ENCODE peak calls at places on chromosomes 4 and X, in five cellular contexts. L, F, R, Y and X are unnamed samples.

GRCh38 chrX:110847334-110847733 is 51.7 kb upstream of the CHRDL1 start:
- DNase-seq in F (no peak), R (no peak), Y (peak), L (no peak), X (peak)

GRCh38 chr4:153154010-153154975 is 50.0 kb upstream of the TRIM2 start:
- DNase-seq in R (peak), F (peak), Y (peak), L (no peak), X (peak)

GRCh38 chr4:7206856-7207567 is 14.7 kb downstream of the SORCS2 start:
- DNase-seq in F (peak), Y (peak), L (no peak), R (peak), X (no peak)

GRCh38 chr4:110193822-110194761 is 4.3 kb downstream of the ELOVL6 start:
- DNase-seq in R (peak), Y (peak), F (peak), L (peak), X (peak)

GRCh38 chrX:133609151-133609550 is 193.9 kb upstream of the GPC4 start:
- DNase-seq in Y (no peak), L (no peak), R (no peak), F (no peak), X (no peak)

GRCh38 chr4:38152721-38153412 is 192.7 kb downstream of the PTTG2 start:
- DNase-seq in F (no peak), L (no peak), R (no peak), Y (no peak), X (no peak)

GRCh38 chr4:101126044-101126443 is 221.3 kb downstream of the PPP3CA start:
- DNase-seq in L (no peak), F (no peak), Y (no peak), R (no peak), X (no peak)

GRCh38 chr4:7803992-7804758 is 135.5 kb downstream of the AFAP1 start:
- DNase-seq in F (peak), R (peak), L (peak), Y (peak), X (peak)

GRCh38 chr4:108982786-108983185 is 219.9 kb upstream of the ETNPPL start:
- DNase-seq in R (no peak), L (no peak), F (no peak), Y (no peak), X (no peak)

GRCh38 chr4:41927761-41928499 is 7.3 kb upstream of the TMEM33 start:
- DNase-seq in L (no peak), Y (no peak), R (no peak), F (no peak), X (no peak)

GRCh38 chr4:89294583-89295244 is 12.9 kb downstream of the GPRIN3 start:
- DNase-seq in L (no peak), R (no peak), Y (no peak), F (no peak), X (no peak)

GRCh38 chrX:118974088-118974907 is at the start of gene LONRF3:
- DNase-seq in F (peak), Y (peak), R (peak), L (peak), X (peak)

GRCh38 chr4:182917182-182918043 is at the start of gene DCTD:
- DNase-seq in Y (peak), F (peak), L (peak), R (peak), X (peak)

GRCh38 chrX:53714580-53715335 is 28.2 kb upstream of the HUWE1 start:
- DNase-seq in F (peak), L (no peak), R (peak), Y (no peak), X (no peak)

GRCh38 chr4:96004341-96004740 is 164.4 kb downstream of the PDHA2 start:
- DNase-seq in L (no peak), Y (no peak), R (no peak), F (no peak), X (no peak)

GRCh38 chrX:68829594-68830485 is 1.0 kb downstream of the EFNB1 start:
- DNase-seq in F (peak), L (no peak), R (no peak), Y (peak), X (peak)

GRCh38 chr4:153142700-153143438 is 61.4 kb upstream of the TRIM2 start:
- DNase-seq in L (no peak), Y (peak), F (peak), R (peak), X (peak)

GRCh38 chr4:2651546-2651945 is 104.6 kb downstream of the TNIP2 start:
- DNase-seq in F (no peak), R (no peak), L (no peak), Y (no peak), X (no peak)

GRCh38 chrX:133307637-133308485 is 89.7 kb upstream of the TFDP3 start:
- DNase-seq in R (peak), Y (no peak), F (no peak), L (no peak), X (no peak)

GRCh38 chrX:13376857-13377441 is 57.1 kb upstream of the ATXN3L start:
- DNase-seq in L (no peak), F (peak), Y (no peak), R (no peak), X (no peak)
- TF ChIP-seq POLR2A in L (no peak), F (no peak), Y (no peak), R (no peak), X (no peak)

DNA sequence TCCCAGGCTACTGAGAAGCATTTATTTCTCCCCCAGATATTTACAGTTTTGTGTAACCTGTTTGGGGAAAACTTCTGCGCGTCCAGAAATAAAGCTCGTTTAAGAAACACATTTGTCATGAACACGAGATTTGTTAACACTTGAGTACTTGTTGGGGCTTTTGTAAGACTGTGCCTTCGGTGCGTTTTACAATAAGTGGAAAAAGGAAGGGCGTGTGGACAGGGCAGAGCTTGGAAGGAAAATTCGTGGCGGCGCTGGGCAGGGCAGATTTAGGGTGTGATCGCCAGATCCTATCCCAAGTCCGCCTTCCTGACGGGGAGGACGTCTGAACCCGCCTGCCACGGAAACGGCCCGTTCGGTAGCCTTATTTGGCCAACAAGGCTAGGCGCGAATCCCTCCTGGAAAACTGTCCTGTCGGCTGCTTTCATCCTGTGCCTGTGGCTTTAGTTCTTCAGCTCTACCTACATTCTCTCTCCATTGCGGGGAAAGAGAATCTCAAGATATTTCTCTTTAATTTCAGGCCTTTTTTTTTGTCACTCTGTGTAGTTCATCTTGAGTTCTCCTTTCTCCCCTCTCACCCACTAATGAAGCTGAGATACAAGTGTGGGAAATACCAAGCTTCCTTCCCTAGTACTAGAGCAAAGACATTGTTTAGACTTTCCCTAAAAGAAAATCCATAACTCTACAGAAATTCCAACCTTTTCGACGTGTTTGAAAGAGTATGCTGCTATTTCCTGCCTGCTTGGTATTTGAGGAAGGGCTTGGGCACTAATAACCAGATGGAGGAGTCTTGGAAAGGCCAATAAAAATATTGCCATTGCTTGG is 946 bp downstream of the PDLIM5 start:
- DNase-seq in Y (peak), F (peak), R (peak), L (peak), X (peak)
- TF ChIP-seq POLR2A in Y (no peak), F (peak), R (peak), L (no peak), X (peak)

GRCh38 chr4:148443550-148444295 is 1.5 kb upstream of the NR3C2 start:
- DNase-seq in Y (no peak), F (no peak), R (peak), L (peak), X (peak)

GRCh38 chr4:148442830-148443549 is 776 bp upstream of the NR3C2 start:
- DNase-seq in F (no peak), R (peak), Y (no peak), L (peak), X (no peak)

GRCh38 chr4:148445903-148446261 is 3.7 kb upstream of the NR3C2 start:
- DNase-seq in Y (no peak), L (no peak), R (no peak), F (no peak), X (no peak)

GRCh38 chr4:148444296-148445070 is 2.3 kb upstream of the NR3C2 start:
- DNase-seq in F (peak), Y (no peak), R (peak), L (peak), X (no peak)

GRCh38 chr4:148445071-148445902 is 3.1 kb upstream of the NR3C2 start:
- DNase-seq in R (peak), F (peak), Y (no peak), L (peak), X (peak)
- TF ChIP-seq POLR2A in R (no peak), F (no peak), Y (no peak), L (no peak), X (no peak)

GRCh38 chrX:49040376-49040955 is 2.7 kb downstream of the TFE3 start:
- DNase-seq in Y (peak), L (no peak), R (no peak), F (no peak), X (no peak)

GRCh38 chrX:49043987-49044281 is 777 bp upstream of the TFE3 start:
- DNase-seq in L (no peak), F (no peak), Y (no peak), R (no peak), X (no peak)

GRCh38 chrX:49039598-49040375 is 3.4 kb downstream of the TFE3 start:
- DNase-seq in F (peak), R (peak), Y (peak), L (peak), X (peak)

GRCh38 chrX:49043220-49043986 is at the start of gene TFE3:
- DNase-seq in L (peak), Y (peak), F (peak), R (peak), X (peak)

DNA sequence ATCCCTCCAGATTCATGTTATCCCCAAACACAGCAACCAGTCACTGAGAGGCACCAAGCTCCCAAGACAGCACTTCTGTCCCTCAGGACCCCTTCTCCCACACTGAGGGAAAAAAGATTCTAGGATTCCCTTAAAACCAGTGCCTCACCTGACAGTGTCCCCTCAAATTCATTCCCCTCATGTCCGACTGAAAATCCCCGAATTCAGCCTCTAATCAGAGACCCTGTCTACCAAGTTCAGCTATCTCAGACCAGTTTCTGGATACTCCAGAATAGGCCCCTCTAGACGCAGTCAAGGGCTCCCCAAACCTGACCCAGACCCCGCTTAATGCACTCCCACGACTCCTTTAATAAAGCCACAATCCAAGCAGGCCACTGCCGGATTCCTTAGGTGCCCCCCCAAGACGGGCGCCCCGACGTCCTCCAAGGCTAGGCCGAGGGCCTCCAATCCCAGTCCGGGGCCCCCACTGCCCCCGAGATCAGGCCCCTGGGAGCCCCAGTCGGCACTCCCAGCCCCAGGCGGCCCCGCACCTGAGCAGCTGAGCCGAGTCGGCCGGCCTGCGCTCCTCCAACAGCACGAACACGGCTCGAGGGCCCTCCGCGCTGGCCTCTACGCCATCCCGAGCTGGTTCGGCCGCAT is 457 bp downstream of the TFE3 start:
- DNase-seq in F (no peak), R (no peak), L (no peak), Y (no peak), X (no peak)
- TF ChIP-seq POLR2A in F (no peak), R (no peak), L (no peak), Y (no peak), X (no peak)

GRCh38 chrX:71533850-71534515 is 1.1 kb downstream of the OGT start:
- DNase-seq in L (peak), R (peak), F (peak), Y (peak), X (peak)

GRCh38 chrX:71534773-71535544 is 2.1 kb downstream of the OGT start:
- DNase-seq in L (no peak), R (no peak), Y (no peak), F (no peak), X (no peak)

GRCh38 chrX:71532753-71533425 is at the start of gene OGT:
- DNase-seq in R (peak), L (peak), Y (peak), F (peak), X (peak)

GRCh38 chrX:71533514-71533849 is 578 bp downstream of the OGT start:
- DNase-seq in F (no peak), L (no peak), R (no peak), Y (no peak), X (no peak)

DNA sequence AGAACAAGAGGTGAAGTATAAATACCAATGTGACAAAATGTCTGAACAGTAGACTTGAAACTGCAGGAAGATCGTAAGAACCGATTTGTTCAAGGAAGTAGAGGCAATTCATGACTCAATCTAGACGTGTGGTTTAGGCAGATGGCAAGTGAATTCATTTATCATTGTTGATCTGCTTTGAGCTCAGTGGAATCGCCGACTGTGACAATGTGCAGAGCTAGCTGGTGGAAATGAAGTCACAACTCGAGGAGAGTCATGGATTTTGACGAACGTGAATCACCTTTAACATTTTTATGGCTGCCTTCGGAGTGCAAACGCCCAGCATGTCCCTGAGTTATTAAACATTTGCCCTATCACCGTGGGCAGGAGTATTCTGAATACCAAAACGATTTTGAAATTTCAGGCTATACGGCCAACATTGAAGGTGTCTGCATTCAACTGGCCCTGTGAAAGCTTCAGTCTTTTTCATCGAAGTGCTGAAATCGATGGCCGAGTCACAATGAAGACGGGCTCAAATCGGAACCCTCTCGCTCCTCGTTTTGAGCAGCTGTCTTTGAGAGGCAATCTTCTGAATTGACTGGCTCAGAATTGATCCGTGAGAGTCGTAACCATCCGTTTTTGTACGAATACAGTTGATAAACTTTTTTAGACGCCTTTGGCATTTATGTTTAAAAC is 689 bp upstream of the OGT start:
- DNase-seq in Y (peak), F (no peak), R (peak), L (no peak), X (peak)
- TF ChIP-seq POLR2A in Y (no peak), F (no peak), R (no peak), L (no peak), X (no peak)

DNA sequence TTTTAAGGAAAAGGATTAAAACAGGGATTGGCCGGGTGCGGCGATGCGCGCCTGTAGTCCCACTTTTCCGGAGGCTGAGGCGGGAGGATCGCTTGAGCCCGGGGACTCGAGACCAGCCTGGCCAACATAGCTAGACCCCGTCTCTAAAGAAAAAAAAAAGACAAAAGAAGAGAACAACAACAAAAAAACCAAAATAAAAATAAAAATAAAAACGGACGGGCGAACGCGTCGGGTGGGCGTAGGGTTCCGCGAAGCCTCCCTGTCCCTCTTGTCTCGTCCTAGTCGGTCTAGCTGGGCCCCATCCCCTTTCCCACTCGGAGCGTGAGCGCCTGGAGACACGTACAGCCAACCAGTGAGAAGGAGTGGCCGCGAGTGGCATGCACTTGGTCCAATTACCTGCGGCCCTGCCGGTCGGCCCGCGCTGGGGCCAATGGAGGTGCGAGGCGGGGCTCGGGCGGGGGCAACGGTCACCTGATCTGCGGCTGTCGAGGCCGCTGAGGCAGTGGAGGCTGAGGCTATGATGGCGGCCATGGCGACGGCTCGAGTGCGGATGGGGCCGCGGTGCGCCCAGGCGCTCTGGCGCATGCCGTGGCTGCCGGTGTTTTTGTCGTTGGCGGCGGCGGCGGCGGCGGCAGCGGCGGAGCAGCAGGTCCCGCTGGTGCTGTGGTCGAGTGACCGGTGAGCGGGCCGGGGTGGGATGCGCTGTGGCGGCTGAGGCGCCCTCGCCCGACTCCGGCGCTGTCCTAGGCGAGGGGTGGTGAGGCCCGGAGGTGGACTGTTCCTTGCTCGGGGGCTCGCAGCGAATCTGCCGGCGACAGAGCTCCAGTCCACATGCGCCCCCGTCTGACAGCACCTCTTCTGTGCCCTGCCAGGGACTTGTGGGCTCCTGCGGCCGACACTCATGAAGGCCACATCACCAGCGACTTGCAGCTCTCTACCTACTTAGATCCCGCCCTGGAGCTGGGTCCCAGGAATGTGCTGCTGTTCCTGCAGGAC is at the start of gene ATP6AP1:
- DNase-seq in F (peak), Y (peak), L (peak), R (peak), X (peak)
- TF ChIP-seq POLR2A in F (peak), Y (peak), L (no peak), R (peak), X (peak)

GRCh38 chrX:102654696-102655095 is 3.4 kb downstream of the GPRASP1 start:
- DNase-seq in R (no peak), F (no peak), L (no peak), Y (no peak), X (no peak)

GRCh38 chrX:102658551-102658950 is 7.3 kb downstream of the GPRASP1 start:
- DNase-seq in F (no peak), Y (no peak), R (no peak), L (no peak), X (no peak)

DNA sequence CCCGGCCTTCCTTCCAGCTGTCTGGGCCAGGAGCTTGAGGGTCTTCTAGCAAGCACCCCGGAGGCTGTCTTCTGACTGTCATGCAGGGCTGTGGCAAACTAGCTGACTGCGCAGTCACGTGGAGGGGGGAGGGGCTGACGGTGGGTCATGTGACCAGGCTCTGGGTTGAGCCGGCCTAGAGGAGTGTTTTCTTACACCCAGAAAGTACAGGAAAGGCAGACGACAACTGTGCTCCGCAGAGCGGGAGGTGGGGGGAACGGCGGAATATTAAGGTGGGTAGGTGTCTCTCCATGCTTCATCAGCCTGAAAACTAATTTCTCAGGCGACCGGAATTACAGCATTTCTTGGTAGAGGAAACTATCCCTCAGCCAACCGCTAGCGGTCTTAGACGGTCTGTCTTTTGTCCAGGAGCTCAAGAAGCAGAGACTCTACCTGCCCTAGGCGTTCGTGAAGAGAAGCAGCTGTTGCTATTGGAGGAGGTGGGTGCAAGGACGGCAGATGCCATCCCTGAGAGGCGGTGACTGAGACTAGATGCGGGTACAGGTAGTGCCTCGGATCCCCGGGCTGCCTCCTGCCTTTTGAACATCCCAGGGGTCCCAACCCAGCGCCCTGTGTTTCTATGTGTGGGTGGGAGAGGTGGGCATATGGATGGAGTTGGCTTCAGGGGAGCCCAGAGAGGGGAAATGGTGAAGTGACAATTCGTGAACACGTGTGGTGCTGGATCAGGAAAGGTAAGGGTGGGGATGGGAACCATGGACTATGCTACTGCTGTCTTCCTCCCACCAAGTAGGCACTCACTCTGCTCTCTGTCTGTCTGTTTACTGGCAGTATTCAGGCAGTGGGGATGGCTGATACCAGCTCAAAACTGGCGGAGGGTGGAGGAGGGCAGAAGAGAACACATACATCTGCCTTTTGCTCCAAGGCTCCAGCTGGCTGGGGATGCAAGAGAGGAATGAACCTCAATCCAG is 8.8 kb downstream of the GPRASP1 start:
- DNase-seq in F (peak), L (peak), R (peak), Y (peak), X (peak)
- TF ChIP-seq POLR2A in F (peak), L (no peak), R (peak), Y (peak), X (peak)

GRCh38 chrX:49041683-49042529 is 1.3 kb downstream of the TFE3 start:
- DNase-seq in Y (peak), R (no peak), F (peak), L (no peak), X (no peak)
- TF ChIP-seq POLR2A in Y (no peak), R (no peak), F (no peak), L (no peak), X (no peak)